ENCODE peak calls at places on chromosomes 7 and 10, in five cellular contexts. J is left lung, Q is right cardiac atrium, C is SK-N-SH, Z is stomach. D is an unnamed sample.

GRCh38 chr10:116891208-116891607 is 41.9 kb downstream of the ENO4 start:
- DNase-seq in Z (no peak), J (no peak), Q (peak), C (peak), D (no peak)

GRCh38 chr7:99133766-99134564 is 9.9 kb downstream of the SMURF1 start:
- DNase-seq in J (no peak), Q (peak), C (no peak), Z (no peak), D (no peak)

GRCh38 chr7:66150471-66150870 is 35.8 kb downstream of the CRCP start:
- DNase-seq in J (no peak), Z (no peak), Q (peak), C (peak), D (no peak)

GRCh38 chr10:7171825-7172224 is 239.0 kb downstream of the SFMBT2 start:
- DNase-seq in Z (no peak), J (no peak), C (no peak), Q (no peak), D (no peak)

GRCh38 chr7:73899731-73900142 is 38.8 kb downstream of the TMEM270 start:
- DNase-seq in Q (peak), J (no peak), C (no peak), Z (peak), D (peak)

GRCh38 chr7:99033765-99034164 is 110.1 kb downstream of the SMURF1 start:
- DNase-seq in J (no peak), Z (no peak), C (no peak), Q (no peak), D (peak)

GRCh38 chr10:3935933-3936359 is 150.9 kb upstream of the KLF6 start:
- DNase-seq in Q (peak), J (no peak), C (no peak), Z (peak), D (no peak)

GRCh38 chr7:11355571-11355970 is 381.9 kb downstream of the PHF14 start:
- DNase-seq in J (no peak), Q (no peak), Z (no peak), C (no peak), D (no peak)

GRCh38 chr10:114937962-114938817 is at the start of gene TRUB1:
- DNase-seq in C (peak), Q (peak), J (peak), Z (peak), D (peak)

GRCh38 chr7:123537026-123537642 is 2.7 kb upstream of the IQUB start:
- DNase-seq in J (no peak), Z (no peak), Q (no peak), C (no peak), D (no peak)

GRCh38 chr7:30285531-30286284 is 1.3 kb downstream of the ZNRF2 start:
- DNase-seq in C (peak), Q (peak), J (peak), Z (peak), D (peak)

GRCh38 chr10:93417264-93417663 is 64.9 kb downstream of the MYOF start:
- DNase-seq in Z (no peak), C (no peak), Q (peak), J (no peak), D (no peak)

GRCh38 chr10:14023612-14024348 is 306.9 kb downstream of the FRMD4A start:
- DNase-seq in C (no peak), J (no peak), Q (no peak), Z (no peak), D (no peak)

GRCh38 chr7:92061154-92061553 is 73.1 kb downstream of the CYP51A1 start:
- DNase-seq in C (no peak), Z (no peak), Q (no peak), J (no peak), D (no peak)

GRCh38 chr10:70232155-70232858 is 922 bp downstream of the PPA1 start:
- DNase-seq in Q (peak), C (peak), J (peak), Z (peak), D (no peak)

GRCh38 chr7:3695602-3696001 is 394.6 kb downstream of the SDK1 start:
- DNase-seq in C (peak), J (no peak), Z (no peak), Q (no peak), D (no peak)

GRCh38 chr7:90736968-90737939 is 141.1 kb downstream of the CDK14 start:
- DNase-seq in Q (no peak), C (no peak), Z (no peak), J (no peak), D (no peak)

GRCh38 chr10:72525689-72526088 is 100.2 kb downstream of the MICU1 start:
- DNase-seq in J (no peak), Z (no peak), C (no peak), Q (no peak), D (no peak)

GRCh38 chr7:42502022-42502421 is 265.0 kb upstream of the GLI3 start:
- DNase-seq in Z (no peak), C (no peak), Q (no peak), J (no peak), D (no peak)

GRCh38 chr7:101922631-101923275 is 105.3 kb downstream of the CUX1 start:
- DNase-seq in Q (no peak), Z (no peak), J (peak), C (no peak), D (no peak)

GRCh38 chr7:636396-636795 is 90.1 kb upstream of the DNAAF5 start:
- DNase-seq in C (no peak), J (peak), Z (peak), Q (no peak), D (no peak)

GRCh38 chr7:50807026-50807730 is 24.5 kb upstream of the GRB10 start:
- DNase-seq in J (peak), Q (no peak), Z (no peak), C (no peak), D (no peak)

GRCh38 chr7:46054290-46054689 is 133.2 kb upstream of the IGFBP3 start:
- DNase-seq in C (no peak), Q (peak), J (no peak), Z (no peak), D (no peak)

GRCh38 chr7:138316421-138317043 is 143.5 kb upstream of the TRIM24 start:
- DNase-seq in Z (no peak), Q (no peak), J (no peak), C (no peak), D (no peak)

GRCh38 chr7:2063562-2064360 is 169.0 kb downstream of the MAD1L1 start:
- DNase-seq in Z (peak), J (no peak), C (peak), Q (peak), D (no peak)

GRCh38 chr10:48454302-48455054 is 148.0 kb downstream of the MAPK8 start:
- DNase-seq in Z (peak), C (no peak), Q (peak), J (no peak), D (peak)

GRCh38 chr7:117901089-117901797 is 28.0 kb upstream of the CTTNBP2 start:
- DNase-seq in C (no peak), J (no peak), Q (no peak), Z (no peak), D (peak)
- H3K27ac ChIP-seq in C (no peak), J (no peak), Q (no peak), Z (no peak), D (no peak)

GRCh38 chr10:75109459-75109778 is 2.0 kb upstream of the SAMD8 start:
- DNase-seq in J (no peak), C (no peak), Z (no peak), Q (no peak), D (no peak)

GRCh38 chr10:75111906-75112703 is 649 bp downstream of the SAMD8 start:
- DNase-seq in C (peak), J (peak), Q (peak), Z (peak), D (peak)

GRCh38 chr10:75110006-75110632 is 1.3 kb upstream of the SAMD8 start:
- DNase-seq in J (no peak), Z (no peak), Q (no peak), C (no peak), D (no peak)

GRCh38 chr10:75108684-75109458 is 2.6 kb upstream of the SAMD8 start:
- DNase-seq in J (no peak), Q (peak), C (peak), Z (no peak), D (no peak)

GRCh38 chr10:75111367-75111905 is at the start of gene SAMD8:
- DNase-seq in C (peak), Z (peak), J (peak), Q (peak), D (peak)
- H3K4me3 ChIP-seq in C (peak), Z (peak), J (peak), Q (peak), D (peak)

GRCh38 chr7:116380030-116380429 is 119.5 kb upstream of the CAV2 start:
- DNase-seq in Q (peak), J (no peak), C (no peak), Z (no peak), D (no peak)

GRCh38 chr7:116382375-116382774 is 117.2 kb upstream of the CAV2 start:
- DNase-seq in Z (no peak), C (no peak), Q (no peak), J (no peak), D (no peak)

GRCh38 chr7:116386674-116387073 is 112.9 kb upstream of the CAV2 start:
- DNase-seq in C (no peak), Q (no peak), Z (no peak), J (no peak), D (no peak)

DNA sequence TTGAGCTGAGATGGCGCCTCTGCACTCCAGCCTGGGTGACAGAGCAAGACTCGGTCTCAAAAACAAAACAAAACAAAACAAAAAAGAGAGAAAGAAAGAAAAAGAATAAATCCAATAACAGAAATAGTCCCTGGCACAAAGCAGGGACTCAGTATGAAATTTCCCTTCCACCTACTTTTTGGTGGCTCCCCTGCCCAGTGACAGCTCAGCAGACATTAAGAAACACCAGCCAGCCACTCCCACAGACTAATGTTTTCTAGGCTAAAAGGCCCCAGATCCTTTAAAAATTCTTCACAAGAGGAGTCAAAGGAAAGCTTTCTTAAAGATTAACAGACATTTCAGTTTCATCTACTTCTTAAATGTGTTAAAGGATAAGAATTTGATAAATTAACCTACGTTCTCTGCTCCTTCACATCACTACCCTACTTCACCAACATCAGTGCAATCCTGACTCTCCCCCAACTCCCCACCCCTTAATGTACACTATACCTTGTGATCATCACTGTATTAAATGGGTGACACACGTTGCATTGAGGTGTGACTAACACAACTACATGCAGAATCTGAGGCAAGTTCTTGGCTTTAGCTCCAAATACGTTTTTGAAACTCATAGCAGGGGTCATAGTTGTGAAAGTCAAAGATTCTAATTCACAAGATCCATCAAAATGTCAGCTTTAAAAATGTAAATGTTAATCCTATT is 114.5 kb upstream of the CAV2 start:
- DNase-seq in Z (no peak), C (no peak), Q (no peak), J (no peak), D (no peak)
- H3K27ac ChIP-seq in Z (no peak), C (no peak), Q (no peak), J (no peak), D (peak)

GRCh38 chr10:24209421-24209770 is 458 bp downstream of the KIAA1217 start:
- DNase-seq in Z (no peak), C (peak), Q (no peak), J (no peak), D (no peak)
- H3K4me3 ChIP-seq in Z (peak), C (peak), Q (peak), J (peak), D (peak)

GRCh38 chr10:131688304-131688703 is 212.5 kb upstream of the PPP2R2D start:
- DNase-seq in J (no peak), Z (no peak), Q (no peak), C (no peak), D (no peak)

GRCh38 chr10:131689016-131689415 is 211.8 kb upstream of the PPP2R2D start:
- DNase-seq in Q (no peak), J (peak), Z (no peak), C (no peak), D (no peak)

GRCh38 chr10:131685576-131685975 is 215.2 kb upstream of the PPP2R2D start:
- DNase-seq in Q (no peak), J (peak), Z (no peak), C (no peak), D (no peak)

GRCh38 chr10:131684976-131685375 is 215.8 kb upstream of the PPP2R2D start:
- DNase-seq in J (peak), Q (no peak), C (no peak), Z (no peak), D (no peak)

GRCh38 chr10:131686781-131687419 is 213.9 kb upstream of the PPP2R2D start:
- DNase-seq in J (peak), C (no peak), Z (no peak), Q (no peak), D (no peak)
- H3K27ac ChIP-seq in J (no peak), C (no peak), Z (no peak), Q (no peak), D (no peak)

DNA sequence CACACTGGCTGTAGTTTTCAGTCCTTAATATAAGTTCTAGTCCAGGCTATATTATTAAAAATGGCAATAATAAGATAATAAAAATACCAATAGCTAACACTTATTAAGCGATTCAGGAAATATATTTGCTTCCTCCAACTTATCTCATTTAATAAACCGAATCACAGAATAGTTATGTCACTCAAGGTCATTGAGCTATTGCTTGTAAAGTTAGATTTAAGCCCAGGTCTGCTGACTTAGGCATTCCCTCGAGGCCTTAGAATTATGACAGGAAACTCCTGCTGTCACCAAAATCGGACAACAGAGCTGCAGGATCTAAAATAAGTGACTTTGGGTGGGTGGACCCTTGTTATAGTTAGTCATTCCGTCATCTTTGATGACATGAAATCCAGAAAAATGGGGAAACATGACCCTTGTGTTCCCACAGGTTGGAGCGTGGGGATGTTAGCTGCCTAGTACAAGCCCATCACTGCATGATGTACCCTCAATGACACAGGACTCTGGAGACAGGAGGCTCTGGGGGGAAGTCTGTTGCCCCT is 181.3 kb upstream of the PHYHIPL start:
- DNase-seq in C (no peak), J (no peak), Z (no peak), Q (no peak), D (no peak)
- H3K4me3 ChIP-seq in C (no peak), J (no peak), Z (no peak), Q (no peak), D (no peak)

DNA sequence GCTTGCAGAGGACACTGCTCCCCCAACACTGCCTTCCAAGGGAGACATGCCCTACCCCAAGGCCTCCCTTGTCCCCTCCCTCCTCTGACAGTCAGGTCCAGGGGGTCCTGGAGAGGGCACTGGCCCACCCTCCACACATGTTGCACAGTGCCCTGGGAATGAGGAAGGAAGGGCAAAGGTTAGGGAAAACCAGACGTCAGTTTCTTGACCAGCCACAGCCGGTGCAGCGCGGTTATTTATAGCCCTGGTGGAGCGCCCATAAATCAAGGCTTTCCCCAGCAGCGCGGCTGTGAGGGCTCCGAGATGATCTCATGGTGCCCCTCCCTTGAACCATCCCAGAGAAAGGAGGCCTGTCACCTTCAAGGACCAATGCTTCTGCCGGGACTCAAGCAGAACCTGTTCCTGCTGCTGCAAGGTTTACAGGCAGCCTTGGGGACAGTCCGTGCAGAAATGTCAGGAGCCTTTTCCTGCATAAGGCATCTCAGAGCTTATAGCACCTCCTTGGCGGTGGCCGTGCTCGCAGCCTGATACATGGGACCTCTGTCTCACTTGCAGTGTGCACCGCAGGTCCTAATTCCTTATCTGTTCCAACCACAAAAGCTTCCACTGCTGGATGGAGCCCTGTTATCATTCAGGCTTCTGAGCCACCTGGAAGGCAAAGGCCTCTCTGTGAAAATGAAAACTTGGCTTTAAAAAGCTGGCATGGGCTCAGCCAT is 127.3 kb downstream of the LHPP start:
- DNase-seq in J (peak), C (no peak), Q (peak), Z (peak), D (no peak)
- H3K27ac ChIP-seq in J (no peak), C (no peak), Q (no peak), Z (peak), D (peak)

GRCh38 chr7:151494569-151495284 is 25.0 kb downstream of the RHEB start:
- DNase-seq in J (no peak), C (peak), Z (no peak), Q (no peak), D (no peak)

GRCh38 chr7:151493083-151493482 is 26.6 kb downstream of the RHEB start:
- DNase-seq in Q (no peak), Z (no peak), C (no peak), J (no peak), D (no peak)

GRCh38 chr7:151497306-151497871 is 22.3 kb downstream of the RHEB start:
- DNase-seq in J (no peak), Z (no peak), C (no peak), Q (no peak), D (no peak)

GRCh38 chr7:151498495-151498894 is 21.2 kb downstream of the RHEB start:
- DNase-seq in C (no peak), Z (no peak), Q (no peak), J (no peak), D (no peak)

GRCh38 chr7:151495360-151495759 is 24.3 kb downstream of the RHEB start:
- DNase-seq in Z (no peak), C (no peak), J (no peak), Q (no peak), D (no peak)
- H3K4me3 ChIP-seq in Z (no peak), C (no peak), J (no peak), Q (no peak), D (no peak)

GRCh38 chr7:151276651-151277590 is 28.4 kb upstream of the SMARCD3 start:
- DNase-seq in Z (peak), C (peak), Q (peak), J (peak), D (no peak)
- H3K27ac ChIP-seq in Z (no peak), C (no peak), Q (no peak), J (no peak), D (peak)

D was measured in coronary artery.